ENCODE peak calls at places on chromosomes 6 and 20, in ten cellular contexts. J, D, I, Q, E, Z, W, G, U and Y are unnamed samples.
A peak's percentile ranks its signal among the peaks of the same experiment; 100 is the strongest.

GRCh38 chr6:42075159-42075838 is 25.0 kb downstream of the TAF8 start:
- DNase-seq in J (peak; percentile 48), D (peak; percentile 75), I (peak; percentile 29), Q (peak; percentile 83), E (peak; percentile 72), Z (peak; percentile 65), W (no peak), G (peak; percentile 89), U (peak; percentile 21), Y (peak; percentile 81)

GRCh38 chr6:136108591-136108990 is 141.5 kb downstream of the MTFR2 start:
- DNase-seq in J (no peak), D (no peak), I (no peak), Q (peak; percentile 27), E (no peak), Z (no peak), W (no peak), G (no peak), U (no peak), Y (no peak)

GRCh38 chr6:168291450-168291849 is 28.1 kb downstream of the DACT2 start:
- DNase-seq in J (no peak), D (no peak), I (no peak), Q (no peak), E (no peak), Z (no peak), W (no peak), G (no peak), U (no peak), Y (no peak)

GRCh38 chr6:47097092-47097945 is 55.2 kb upstream of the ADGRF1 start:
- DNase-seq in J (peak; percentile 49), D (peak; percentile 26), I (peak; percentile 36), Q (peak; percentile 90), E (peak; percentile 85), Z (peak; percentile 92), W (no peak), G (peak; percentile 92), U (no peak), Y (peak; percentile 73)

GRCh38 chr6:80618953-80619352 is 512.5 kb downstream of the BCKDHB start:
- DNase-seq in J (no peak), D (no peak), I (no peak), Q (peak; percentile 31), E (peak; percentile 10), Z (no peak), W (no peak), G (no peak), U (no peak), Y (no peak)

GRCh38 chr6:13378669-13379590 is 50.6 kb upstream of the TBC1D7 start:
- DNase-seq in J (no peak), D (no peak), I (no peak), Q (no peak), E (no peak), Z (no peak), W (no peak), G (no peak), U (no peak), Y (no peak)

GRCh38 chr6:160431231-160431630 is 83.1 kb downstream of the SLC22A3 start:
- DNase-seq in J (no peak), D (no peak), I (no peak), Q (peak; percentile 100), E (no peak), Z (no peak), W (no peak), G (peak; percentile 81), U (no peak), Y (no peak)

GRCh38 chr20:55586626-55587025 is 418.7 kb downstream of the CBLN4 start:
- DNase-seq in J (no peak), D (no peak), I (no peak), Q (no peak), E (no peak), Z (no peak), W (no peak), G (no peak), U (no peak), Y (no peak)

GRCh38 chr6:105587349-105588115 is 184.7 kb upstream of the PREP start:
- DNase-seq in J (no peak), D (no peak), I (no peak), Q (no peak), E (peak; percentile 55), Z (no peak), W (no peak), G (peak; percentile 74), U (no peak), Y (no peak)

GRCh38 chr20:25199473-25200265 is 4.2 kb downstream of the ENTPD6 start:
- DNase-seq in J (no peak), D (no peak), I (no peak), Q (no peak), E (no peak), Z (peak; percentile 60), W (no peak), G (no peak), U (no peak), Y (no peak)

GRCh38 chr6:157070403-157071107 is 252.8 kb downstream of the TMEM242 start:
- DNase-seq in J (no peak), D (no peak), I (no peak), Q (no peak), E (peak; percentile 17), Z (peak; percentile 97), W (no peak), G (peak; percentile 56), U (no peak), Y (no peak)

GRCh38 chr6:112153926-112154621 is 66.7 kb downstream of the FAM229B start:
- DNase-seq in J (no peak), D (no peak), I (no peak), Q (peak; percentile 92), E (peak; percentile 75), Z (peak; percentile 24), W (no peak), G (peak; percentile 82), U (no peak), Y (no peak)

GRCh38 chr6:26295691-26296555 is 69.1 kb upstream of the BTN3A2 start:
- DNase-seq in J (no peak), D (no peak), I (no peak), Q (peak; percentile 79), E (peak; percentile 90), Z (no peak), W (no peak), G (peak; percentile 72), U (no peak), Y (peak; percentile 75)